ENCODE peak calls at places on chromosomes 7 and 10, in ten cellular contexts. One of them, this sample, is unnamed.

GRCh38 chr7:75879771-75880184 is 944 bp downstream of the RHBDD2 start:
- DNase-seq in HCT116: no peak
- DNase-seq in transverse colon: no peak
- DNase-seq in K562: no peak
- DNase-seq in stomach: no peak
- DNase-seq in breast epithelium: no peak
- DNase-seq in endothelial cell of umbilical vein: peak; percentile 37
- DNase-seq in spleen: no peak
- DNase-seq in suprapubic skin: no peak
- DNase-seq in upper lobe of left lung: no peak
- DNase-seq in this sample: no peak

GRCh38 chr7:42198974-42199668 is 37.9 kb downstream of the GLI3 start:
- DNase-seq in HCT116: no peak
- DNase-seq in transverse colon: no peak
- DNase-seq in K562: no peak
- DNase-seq in stomach: no peak
- DNase-seq in breast epithelium: no peak
- DNase-seq in endothelial cell of umbilical vein: no peak
- DNase-seq in spleen: no peak
- DNase-seq in suprapubic skin: no peak
- DNase-seq in upper lobe of left lung: no peak
- DNase-seq in this sample: no peak

GRCh38 chr10:77391605-77392235 is 245.9 kb downstream of the KCNMA1 start:
- DNase-seq in HCT116: peak; percentile 74
- DNase-seq in transverse colon: peak; percentile 83
- DNase-seq in K562: peak; percentile 69
- DNase-seq in stomach: peak; percentile 78
- DNase-seq in breast epithelium: peak; percentile 79
- DNase-seq in endothelial cell of umbilical vein: peak; percentile 63
- DNase-seq in spleen: no peak
- DNase-seq in suprapubic skin: peak; percentile 81
- DNase-seq in upper lobe of left lung: no peak
- DNase-seq in this sample: peak; percentile 61

GRCh38 chr7:84022686-84023308 is 171.8 kb downstream of the SEMA3A start:
- DNase-seq in HCT116: no peak
- DNase-seq in transverse colon: peak; percentile 19
- DNase-seq in K562: no peak
- DNase-seq in stomach: peak; percentile 28
- DNase-seq in breast epithelium: no peak
- DNase-seq in endothelial cell of umbilical vein: no peak
- DNase-seq in spleen: no peak
- DNase-seq in suprapubic skin: no peak
- DNase-seq in upper lobe of left lung: no peak
- DNase-seq in this sample: no peak

GRCh38 chr10:62811159-62811875 is 4.8 kb downstream of the EGR2 start:
- DNase-seq in HCT116: no peak
- DNase-seq in transverse colon: no peak
- DNase-seq in K562: no peak
- DNase-seq in stomach: no peak
- DNase-seq in breast epithelium: no peak
- DNase-seq in endothelial cell of umbilical vein: no peak
- DNase-seq in spleen: no peak
- DNase-seq in suprapubic skin: no peak
- DNase-seq in upper lobe of left lung: no peak
- DNase-seq in this sample: no peak

GRCh38 chr7:107725138-107725740 is 18.7 kb upstream of the CBLL1 start:
- DNase-seq in HCT116: peak; percentile 49
- DNase-seq in transverse colon: peak; percentile 39
- DNase-seq in K562: peak; percentile 76
- DNase-seq in stomach: peak; percentile 53
- DNase-seq in breast epithelium: no peak
- DNase-seq in endothelial cell of umbilical vein: peak; percentile 77
- DNase-seq in spleen: no peak
- DNase-seq in suprapubic skin: no peak
- DNase-seq in upper lobe of left lung: no peak
- DNase-seq in this sample: peak; percentile 53

GRCh38 chr10:91350651-91351081 is 59.5 kb upstream of the HECTD2 start:
- DNase-seq in HCT116: no peak
- DNase-seq in transverse colon: no peak
- DNase-seq in K562: no peak
- DNase-seq in stomach: no peak
- DNase-seq in breast epithelium: no peak
- DNase-seq in endothelial cell of umbilical vein: peak; percentile 23
- DNase-seq in spleen: no peak
- DNase-seq in suprapubic skin: no peak
- DNase-seq in upper lobe of left lung: no peak
- DNase-seq in this sample: no peak

GRCh38 chr10:48684463-48684791 is 246 bp upstream of the WDFY4 start:
- DNase-seq in HCT116: no peak
- DNase-seq in transverse colon: no peak
- DNase-seq in K562: no peak
- DNase-seq in stomach: no peak
- DNase-seq in breast epithelium: no peak
- DNase-seq in endothelial cell of umbilical vein: no peak
- DNase-seq in spleen: no peak
- DNase-seq in suprapubic skin: no peak
- DNase-seq in upper lobe of left lung: no peak
- DNase-seq in this sample: no peak

GRCh38 chr10:15237351-15237750 is 68.9 kb upstream of the NMT2 start:
- DNase-seq in HCT116: no peak
- DNase-seq in transverse colon: no peak
- DNase-seq in K562: no peak
- DNase-seq in stomach: no peak
- DNase-seq in breast epithelium: no peak
- DNase-seq in endothelial cell of umbilical vein: peak; percentile 42
- DNase-seq in spleen: no peak
- DNase-seq in suprapubic skin: no peak
- DNase-seq in upper lobe of left lung: no peak
- DNase-seq in this sample: no peak

GRCh38 chr7:50661345-50662058 is 96.3 kb upstream of the DDC start:
- DNase-seq in HCT116: no peak
- DNase-seq in transverse colon: no peak
- DNase-seq in K562: no peak
- DNase-seq in stomach: no peak
- DNase-seq in breast epithelium: no peak
- DNase-seq in endothelial cell of umbilical vein: no peak
- DNase-seq in spleen: peak; percentile 87
- DNase-seq in suprapubic skin: no peak
- DNase-seq in upper lobe of left lung: no peak
- DNase-seq in this sample: no peak

GRCh38 chr10:22899307-22899706 is 28.5 kb upstream of the ARMC3 start:
- DNase-seq in HCT116: no peak
- DNase-seq in transverse colon: no peak
- DNase-seq in K562: no peak
- DNase-seq in stomach: no peak
- DNase-seq in breast epithelium: no peak
- DNase-seq in endothelial cell of umbilical vein: no peak
- DNase-seq in spleen: no peak
- DNase-seq in suprapubic skin: no peak
- DNase-seq in upper lobe of left lung: no peak
- DNase-seq in this sample: no peak

GRCh38 chr7:127362364-127363027 is 30.0 kb downstream of the ZNF800 start:
- DNase-seq in HCT116: no peak
- DNase-seq in transverse colon: no peak
- DNase-seq in K562: no peak
- DNase-seq in stomach: no peak
- DNase-seq in breast epithelium: no peak
- DNase-seq in endothelial cell of umbilical vein: no peak
- DNase-seq in spleen: no peak
- DNase-seq in suprapubic skin: no peak
- DNase-seq in upper lobe of left lung: no peak
- DNase-seq in this sample: no peak

GRCh38 chr10:73965890-73966768 is 31.8 kb upstream of the VCL start:
- DNase-seq in HCT116: peak; percentile 99
- DNase-seq in transverse colon: peak; percentile 76
- DNase-seq in K562: peak; percentile 41
- DNase-seq in stomach: peak; percentile 57
- DNase-seq in breast epithelium: peak; percentile 88
- DNase-seq in endothelial cell of umbilical vein: peak; percentile 94
- DNase-seq in spleen: no peak
- DNase-seq in suprapubic skin: peak; percentile 89
- DNase-seq in upper lobe of left lung: no peak
- DNase-seq in this sample: peak; percentile 60

GRCh38 chr7:101790566-101791293 is 26.7 kb upstream of the CUX1 start:
- DNase-seq in HCT116: no peak
- DNase-seq in transverse colon: no peak
- DNase-seq in K562: no peak
- DNase-seq in stomach: no peak
- DNase-seq in breast epithelium: no peak
- DNase-seq in endothelial cell of umbilical vein: no peak
- DNase-seq in spleen: peak; percentile 59
- DNase-seq in suprapubic skin: no peak
- DNase-seq in upper lobe of left lung: no peak
- DNase-seq in this sample: no peak

GRCh38 chr7:71144963-71145362 is 13.0 kb downstream of the GALNT17 start:
- DNase-seq in HCT116: no peak
- DNase-seq in transverse colon: no peak
- DNase-seq in K562: no peak
- DNase-seq in stomach: no peak
- DNase-seq in breast epithelium: no peak
- DNase-seq in endothelial cell of umbilical vein: no peak
- DNase-seq in spleen: no peak
- DNase-seq in suprapubic skin: no peak
- DNase-seq in upper lobe of left lung: no peak
- DNase-seq in this sample: no peak

GRCh38 chr10:84296071-84296981 is 32.1 kb upstream of the CCSER2 start:
- DNase-seq in HCT116: no peak
- DNase-seq in transverse colon: no peak
- DNase-seq in K562: no peak
- DNase-seq in stomach: no peak
- DNase-seq in breast epithelium: no peak
- DNase-seq in endothelial cell of umbilical vein: peak; percentile 93
- DNase-seq in spleen: no peak
- DNase-seq in suprapubic skin: no peak
- DNase-seq in upper lobe of left lung: no peak
- DNase-seq in this sample: no peak

GRCh38 chr10:102627446-102628293 is 16.6 kb upstream of the TRIM8 start:
- DNase-seq in HCT116: no peak
- DNase-seq in transverse colon: no peak
- DNase-seq in K562: no peak
- DNase-seq in stomach: no peak
- DNase-seq in breast epithelium: peak; percentile 51
- DNase-seq in endothelial cell of umbilical vein: peak; percentile 81
- DNase-seq in spleen: peak; percentile 69
- DNase-seq in suprapubic skin: no peak
- DNase-seq in upper lobe of left lung: peak; percentile 56
- DNase-seq in this sample: no peak

GRCh38 chr7:2512179-2512644 is 7.4 kb upstream of the LFNG start:
- DNase-seq in HCT116: no peak
- DNase-seq in transverse colon: peak; percentile 42
- DNase-seq in K562: no peak
- DNase-seq in stomach: no peak
- DNase-seq in breast epithelium: no peak
- DNase-seq in endothelial cell of umbilical vein: no peak
- DNase-seq in spleen: no peak
- DNase-seq in suprapubic skin: no peak
- DNase-seq in upper lobe of left lung: peak; percentile 44
- DNase-seq in this sample: peak; percentile 81

GRCh38 chr10:114877301-114877644 is 55.7 kb downstream of the FHIP2A start:
- DNase-seq in HCT116: no peak
- DNase-seq in transverse colon: no peak
- DNase-seq in K562: no peak
- DNase-seq in stomach: no peak
- DNase-seq in breast epithelium: no peak
- DNase-seq in endothelial cell of umbilical vein: no peak
- DNase-seq in spleen: no peak
- DNase-seq in suprapubic skin: no peak
- DNase-seq in upper lobe of left lung: no peak
- DNase-seq in this sample: no peak

GRCh38 chr10:22321156-22321711 is 335 bp downstream of the BMI1 start:
- DNase-seq in HCT116: no peak
- DNase-seq in transverse colon: peak; percentile 61
- DNase-seq in K562: no peak
- DNase-seq in stomach: peak; percentile 57
- DNase-seq in breast epithelium: no peak
- DNase-seq in endothelial cell of umbilical vein: peak; percentile 67
- DNase-seq in spleen: peak; percentile 92
- DNase-seq in suprapubic skin: peak; percentile 89
- DNase-seq in upper lobe of left lung: peak; percentile 94
- DNase-seq in this sample: no peak

GRCh38 chr7:114083714-114084113 is 164.9 kb upstream of the PPP1R3A start:
- DNase-seq in HCT116: no peak
- DNase-seq in transverse colon: no peak
- DNase-seq in K562: no peak
- DNase-seq in stomach: no peak
- DNase-seq in breast epithelium: no peak
- DNase-seq in endothelial cell of umbilical vein: peak; percentile 2
- DNase-seq in spleen: no peak
- DNase-seq in suprapubic skin: no peak
- DNase-seq in upper lobe of left lung: no peak
- DNase-seq in this sample: no peak

GRCh38 chr10:6052247-6053221 is 9.6 kb downstream of the IL2RA start:
- DNase-seq in HCT116: no peak
- DNase-seq in transverse colon: peak; percentile 52
- DNase-seq in K562: no peak
- DNase-seq in stomach: peak; percentile 28
- DNase-seq in breast epithelium: peak; percentile 38
- DNase-seq in endothelial cell of umbilical vein: no peak
- DNase-seq in spleen: peak; percentile 83
- DNase-seq in suprapubic skin: no peak
- DNase-seq in upper lobe of left lung: peak; percentile 23
- DNase-seq in this sample: no peak
- TF ChIP-seq POLR2A in HCT116: no peak
- TF ChIP-seq POLR2A in transverse colon: no peak
- TF ChIP-seq POLR2A in K562: no peak
- TF ChIP-seq POLR2A in stomach: no peak
- TF ChIP-seq POLR2A in breast epithelium: no peak
- TF ChIP-seq POLR2A in endothelial cell of umbilical vein: no peak
- TF ChIP-seq POLR2A in spleen: no peak
- TF ChIP-seq POLR2A in suprapubic skin: no peak
- TF ChIP-seq POLR2A in upper lobe of left lung: no peak
- TF ChIP-seq POLR2A in this sample: no peak

GRCh38 chr10:69861251-69862240 is 59.8 kb downstream of the COL13A1 start:
- DNase-seq in HCT116: peak; percentile 94
- DNase-seq in transverse colon: no peak
- DNase-seq in K562: no peak
- DNase-seq in stomach: no peak
- DNase-seq in breast epithelium: no peak
- DNase-seq in endothelial cell of umbilical vein: peak; percentile 95
- DNase-seq in spleen: no peak
- DNase-seq in suprapubic skin: no peak
- DNase-seq in upper lobe of left lung: no peak
- DNase-seq in this sample: no peak
- TF ChIP-seq POLR2AphosphoS5 in HCT116: peak; percentile 80
- TF ChIP-seq POLR2AphosphoS5 in transverse colon: peak; percentile 30
- TF ChIP-seq POLR2AphosphoS5 in K562: no peak
- TF ChIP-seq POLR2AphosphoS5 in stomach: no peak
- TF ChIP-seq POLR2AphosphoS5 in breast epithelium: no peak
- TF ChIP-seq POLR2AphosphoS5 in endothelial cell of umbilical vein: no peak
- TF ChIP-seq POLR2AphosphoS5 in spleen: no peak
- TF ChIP-seq POLR2AphosphoS5 in suprapubic skin: peak; percentile 95
- TF ChIP-seq POLR2AphosphoS5 in upper lobe of left lung: peak; percentile 19
- TF ChIP-seq POLR2AphosphoS5 in this sample: peak; percentile 69

GRCh38 chr7:118259115-118259514 is 34.6 kb downstream of the ANKRD7 start:
- DNase-seq in HCT116: no peak
- DNase-seq in transverse colon: no peak
- DNase-seq in K562: no peak
- DNase-seq in stomach: no peak
- DNase-seq in breast epithelium: no peak
- DNase-seq in endothelial cell of umbilical vein: peak; percentile 5
- DNase-seq in spleen: no peak
- DNase-seq in suprapubic skin: no peak
- DNase-seq in upper lobe of left lung: no peak
- DNase-seq in this sample: no peak
- TF ChIP-seq CTCF in HCT116: no peak
- TF ChIP-seq CTCF in transverse colon: no peak
- TF ChIP-seq CTCF in K562: peak; percentile 35
- TF ChIP-seq CTCF in stomach: no peak
- TF ChIP-seq CTCF in breast epithelium: no peak
- TF ChIP-seq CTCF in endothelial cell of umbilical vein: no peak
- TF ChIP-seq CTCF in spleen: no peak
- TF ChIP-seq CTCF in suprapubic skin: no peak
- TF ChIP-seq CTCF in upper lobe of left lung: no peak
- TF ChIP-seq CTCF in this sample: no peak

GRCh38 chr7:39951156-39951942 is 1.3 kb downstream of the CDK13 start:
- DNase-seq in HCT116: no peak
- DNase-seq in transverse colon: peak; percentile 67
- DNase-seq in K562: peak; percentile 59
- DNase-seq in stomach: peak; percentile 64
- DNase-seq in breast epithelium: peak; percentile 41
- DNase-seq in endothelial cell of umbilical vein: peak; percentile 73
- DNase-seq in spleen: peak; percentile 94
- DNase-seq in suprapubic skin: peak; percentile 82
- DNase-seq in upper lobe of left lung: peak; percentile 91
- DNase-seq in this sample: peak; percentile 59
- TF ChIP-seq POLR2A in HCT116: no peak
- TF ChIP-seq POLR2A in transverse colon: peak; percentile 47
- TF ChIP-seq POLR2A in K562: no peak
- TF ChIP-seq POLR2A in stomach: no peak
- TF ChIP-seq POLR2A in breast epithelium: no peak
- TF ChIP-seq POLR2A in endothelial cell of umbilical vein: no peak
- TF ChIP-seq POLR2A in spleen: no peak
- TF ChIP-seq POLR2A in suprapubic skin: no peak
- TF ChIP-seq POLR2A in upper lobe of left lung: peak; percentile 47
- TF ChIP-seq POLR2A in this sample: peak; percentile 14